ENCODE peak calls at places on chromosomes 2 and 18, in four cellular contexts. One of them, this sample, is unnamed.
A peak's percentile ranks its signal among the peaks of the same experiment; 100 is the strongest.

GRCh38 chr2:161576421-161576820 is 47.8 kb upstream of the SLC4A10 start:
- DNase-seq in body of pancreas: no peak
- DNase-seq in foreskin keratinocyte: no peak
- DNase-seq in cardiac fibroblast: peak; percentile 5
- DNase-seq in this sample: no peak

GRCh38 chr18:54671291-54671881 is 80.3 kb downstream of the DYNAP start:
- DNase-seq in body of pancreas: no peak
- DNase-seq in foreskin keratinocyte: peak; percentile 25
- DNase-seq in cardiac fibroblast: peak; percentile 69
- DNase-seq in this sample: peak; percentile 40

GRCh38 chr2:81858998-81859397 is 1554.4 kb upstream of the LRRTM1 start:
- DNase-seq in body of pancreas: no peak
- DNase-seq in foreskin keratinocyte: no peak
- DNase-seq in cardiac fibroblast: no peak
- DNase-seq in this sample: no peak

GRCh38 chr2:226159875-226160479 is 639.6 kb downstream of the IRS1 start:
- DNase-seq in body of pancreas: no peak
- DNase-seq in foreskin keratinocyte: no peak
- DNase-seq in cardiac fibroblast: no peak
- DNase-seq in this sample: no peak

GRCh38 chr2:101337877-101338276 is 29.4 kb upstream of the RNF149 start:
- DNase-seq in body of pancreas: no peak
- DNase-seq in foreskin keratinocyte: peak; percentile 35
- DNase-seq in cardiac fibroblast: peak; percentile 35
- DNase-seq in this sample: peak; percentile 32

GRCh38 chr18:4024702-4025101 is 430.4 kb downstream of the DLGAP1 start:
- DNase-seq in body of pancreas: no peak
- DNase-seq in foreskin keratinocyte: no peak
- DNase-seq in cardiac fibroblast: no peak
- DNase-seq in this sample: no peak

GRCh38 chr2:229914182-229914581 is 7.6 kb downstream of the TRIP12 start:
- DNase-seq in body of pancreas: no peak
- DNase-seq in foreskin keratinocyte: no peak
- DNase-seq in cardiac fibroblast: no peak
- DNase-seq in this sample: no peak

GRCh38 chr2:161139098-161139987 is 20.9 kb upstream of the TANK start:
- DNase-seq in body of pancreas: no peak
- DNase-seq in foreskin keratinocyte: no peak
- DNase-seq in cardiac fibroblast: peak; percentile 69
- DNase-seq in this sample: peak; percentile 23

GRCh38 chr2:235541838-235542549 is 48.2 kb downstream of the AGAP1 start:
- DNase-seq in body of pancreas: no peak
- DNase-seq in foreskin keratinocyte: no peak
- DNase-seq in cardiac fibroblast: no peak
- DNase-seq in this sample: no peak

GRCh38 chr2:153047220-153047619 is 328.8 kb downstream of the ARL6IP6 start:
- DNase-seq in body of pancreas: no peak
- DNase-seq in foreskin keratinocyte: peak; percentile 30
- DNase-seq in cardiac fibroblast: no peak
- DNase-seq in this sample: no peak

DNA sequence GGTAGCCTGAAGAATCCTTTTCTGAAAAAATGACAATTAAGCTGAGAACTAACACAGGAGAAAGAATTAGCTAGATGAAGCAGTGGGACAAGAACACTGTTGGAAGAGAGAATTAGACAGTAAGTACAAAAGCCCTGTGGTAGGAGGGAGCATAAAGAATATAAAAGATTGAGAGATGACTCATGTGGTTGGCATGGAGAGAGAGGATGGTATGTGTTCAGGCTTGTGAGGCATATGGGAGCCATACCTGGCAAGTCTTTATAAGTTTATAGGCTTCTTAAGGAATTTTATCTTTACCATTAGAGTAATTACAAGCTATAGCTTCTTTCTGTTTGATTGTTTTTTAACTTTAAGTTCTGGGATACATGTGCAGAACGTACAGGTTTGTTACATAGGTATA is 325.0 kb downstream of the ARL6IP6 start:
- DNase-seq in body of pancreas: no peak
- DNase-seq in foreskin keratinocyte: peak; percentile 78
- DNase-seq in cardiac fibroblast: no peak
- DNase-seq in this sample: no peak
- TF ChIP-seq CTCF in body of pancreas: no peak
- TF ChIP-seq CTCF in foreskin keratinocyte: no peak
- TF ChIP-seq CTCF in cardiac fibroblast: no peak
- TF ChIP-seq CTCF in this sample: no peak

GRCh38 chr2:71749671-71750101 is 296.3 kb downstream of the DYSF start:
- DNase-seq in body of pancreas: no peak
- DNase-seq in foreskin keratinocyte: peak; percentile 69
- DNase-seq in cardiac fibroblast: peak; percentile 25
- DNase-seq in this sample: peak; percentile 64
- TF ChIP-seq CTCF in body of pancreas: no peak
- TF ChIP-seq CTCF in foreskin keratinocyte: no peak
- TF ChIP-seq CTCF in cardiac fibroblast: no peak
- TF ChIP-seq CTCF in this sample: no peak

DNA sequence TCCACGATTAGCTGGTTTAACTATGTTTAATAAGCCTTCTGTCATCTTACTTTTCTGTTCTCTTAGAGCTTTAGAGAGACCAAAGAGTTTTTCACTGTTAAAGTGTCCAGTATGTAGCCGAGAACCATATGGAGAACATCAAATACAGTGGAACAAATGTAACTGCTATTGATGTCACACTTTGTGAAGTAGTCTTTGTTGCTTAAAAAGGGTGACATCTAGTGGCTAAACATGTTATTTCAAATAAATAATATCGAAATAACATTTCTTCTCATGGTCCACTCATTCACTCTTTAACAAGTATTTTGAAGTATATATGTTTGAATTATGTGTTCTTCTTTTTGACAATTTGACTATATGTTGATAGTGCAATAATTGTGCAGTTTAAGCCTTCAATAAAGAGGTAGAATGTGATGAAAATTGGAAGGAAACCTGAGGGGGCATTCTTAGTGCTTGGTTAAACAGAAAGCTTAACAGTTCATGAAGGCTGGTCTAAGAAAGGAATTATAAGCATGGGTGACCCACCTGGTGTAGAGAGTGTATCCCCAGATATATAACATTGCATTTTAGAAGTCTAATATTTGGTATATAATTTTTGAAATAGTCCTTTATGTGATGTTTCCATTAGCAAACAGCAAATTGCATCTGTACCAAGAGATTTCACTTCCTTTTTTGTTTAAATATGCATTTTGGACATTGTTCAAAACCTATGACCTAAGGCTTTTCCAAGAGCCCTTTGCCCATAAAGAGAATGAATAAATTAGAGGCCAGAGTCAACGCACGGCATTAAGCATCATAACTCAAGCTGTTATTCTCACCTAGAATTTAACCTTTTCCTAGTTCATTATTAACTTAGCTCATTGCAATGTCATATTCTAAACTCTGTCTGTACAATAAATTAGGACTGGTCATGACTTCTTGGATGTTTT is 112.1 kb downstream of the KYNU start:
- DNase-seq in body of pancreas: no peak
- DNase-seq in foreskin keratinocyte: peak; percentile 22
- DNase-seq in cardiac fibroblast: peak; percentile 70
- DNase-seq in this sample: peak; percentile 30
- TF ChIP-seq CTCF in body of pancreas: peak; percentile 33
- TF ChIP-seq CTCF in foreskin keratinocyte: peak; percentile 74
- TF ChIP-seq CTCF in cardiac fibroblast: peak; percentile 43
- TF ChIP-seq CTCF in this sample: peak; percentile 84

DNA sequence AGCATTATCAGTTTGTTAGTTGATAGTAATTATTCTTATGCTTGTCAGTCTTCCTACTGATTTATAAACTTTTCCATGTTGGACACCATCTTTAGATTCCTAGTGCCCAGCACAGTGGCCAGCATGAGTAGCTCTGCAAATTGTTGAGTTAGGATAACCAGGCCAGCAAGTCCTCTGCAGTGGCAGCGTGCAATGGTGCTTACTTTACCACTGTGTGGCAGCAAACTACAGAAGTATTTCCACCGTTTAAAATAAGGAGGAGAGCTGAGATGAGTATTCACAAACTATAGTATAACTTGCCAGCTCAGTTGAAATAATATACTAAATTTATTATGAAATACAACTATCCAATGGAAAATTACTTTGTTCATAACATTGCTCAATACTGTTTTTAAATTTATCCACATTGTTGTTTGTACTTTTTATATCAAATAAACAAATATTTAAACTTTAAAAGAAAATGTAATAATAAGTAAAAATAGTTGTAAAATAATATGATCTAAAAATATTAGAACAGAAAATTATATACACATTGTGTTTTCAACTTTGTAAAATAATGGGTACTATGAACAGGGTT is 9.3 kb upstream of the THADA start:
- DNase-seq in body of pancreas: peak; percentile 39
- DNase-seq in foreskin keratinocyte: peak; percentile 38
- DNase-seq in cardiac fibroblast: peak; percentile 71
- DNase-seq in this sample: peak; percentile 65
- TF ChIP-seq CTCF in body of pancreas: no peak
- TF ChIP-seq CTCF in foreskin keratinocyte: peak; percentile 73
- TF ChIP-seq CTCF in cardiac fibroblast: peak; percentile 69
- TF ChIP-seq CTCF in this sample: peak; percentile 74

DNA sequence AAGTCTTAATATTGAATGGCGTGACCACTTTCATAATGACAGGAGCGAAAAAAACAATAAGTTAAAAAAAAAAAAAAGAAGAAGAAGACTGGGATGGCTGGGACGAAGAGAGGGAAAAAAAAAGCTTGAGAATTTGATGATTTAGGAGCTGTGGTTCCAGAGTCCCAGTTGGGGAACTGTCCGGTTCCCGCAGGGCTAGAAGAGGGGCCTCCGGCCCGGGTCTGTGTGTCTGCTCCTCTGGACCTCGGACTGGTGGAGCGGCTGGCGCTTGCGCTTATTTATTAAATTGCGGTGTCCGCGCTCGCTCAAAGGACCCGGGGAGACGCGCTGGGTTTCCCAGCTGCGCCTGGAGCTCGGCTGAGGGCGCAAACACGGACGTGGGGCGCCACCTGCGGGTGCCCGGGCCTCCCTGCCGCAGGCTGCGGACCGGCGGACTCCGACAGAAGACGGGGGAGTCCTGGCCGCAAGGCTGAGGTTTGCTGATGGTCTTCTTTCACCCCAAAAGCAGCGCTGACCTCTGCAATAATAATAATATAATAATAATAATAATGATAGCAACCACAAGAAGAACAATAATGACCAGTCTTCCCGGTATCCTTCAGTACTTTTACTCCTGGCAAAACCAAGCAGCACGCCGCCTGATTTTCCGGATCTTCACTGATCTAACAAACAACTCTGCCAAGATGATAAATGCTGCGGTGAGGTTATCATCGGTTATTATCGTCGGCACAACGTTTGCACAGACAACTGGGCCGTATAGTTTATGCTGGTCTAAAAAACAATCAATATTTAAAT is at the start of gene CBLN2:
- DNase-seq in body of pancreas: peak; percentile 57
- DNase-seq in foreskin keratinocyte: peak; percentile 45
- DNase-seq in cardiac fibroblast: peak; percentile 69
- DNase-seq in this sample: peak; percentile 18
- TF ChIP-seq CTCF in body of pancreas: peak; percentile 51
- TF ChIP-seq CTCF in foreskin keratinocyte: peak; percentile 87
- TF ChIP-seq CTCF in cardiac fibroblast: peak; percentile 67
- TF ChIP-seq CTCF in this sample: peak; percentile 75

GRCh38 chr18:2559249-2559648 is 12.1 kb downstream of the METTL4 start:
- DNase-seq in body of pancreas: no peak
- DNase-seq in foreskin keratinocyte: no peak
- DNase-seq in cardiac fibroblast: no peak
- DNase-seq in this sample: no peak
- TF ChIP-seq CTCF in body of pancreas: no peak
- TF ChIP-seq CTCF in foreskin keratinocyte: no peak
- TF ChIP-seq CTCF in cardiac fibroblast: no peak
- TF ChIP-seq CTCF in this sample: no peak

DNA sequence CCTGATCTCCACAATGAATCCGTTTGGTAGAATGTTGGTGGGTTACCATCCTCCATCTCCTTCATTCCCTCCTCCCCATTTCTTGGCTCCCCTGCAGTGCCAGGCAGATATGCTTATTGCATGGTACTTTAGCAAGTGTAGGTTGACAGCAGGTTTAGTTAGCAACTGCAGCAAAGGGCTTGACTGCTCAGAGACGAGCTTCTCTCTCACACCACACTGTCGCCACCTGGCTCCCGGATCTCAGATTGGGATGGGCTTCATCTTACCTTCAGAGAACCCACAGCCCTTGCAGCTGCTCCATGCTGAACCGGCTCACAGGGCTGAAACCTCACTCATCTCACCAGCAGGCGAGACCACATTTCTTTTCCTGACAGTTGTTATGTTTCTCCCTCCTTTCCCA is 88.8 kb downstream of the VWA3B start:
- DNase-seq in body of pancreas: peak; percentile 30
- DNase-seq in foreskin keratinocyte: no peak
- DNase-seq in cardiac fibroblast: no peak
- DNase-seq in this sample: no peak
- TF ChIP-seq CTCF in body of pancreas: peak; percentile 13
- TF ChIP-seq CTCF in foreskin keratinocyte: peak; percentile 44
- TF ChIP-seq CTCF in cardiac fibroblast: no peak
- TF ChIP-seq CTCF in this sample: no peak

GRCh38 chr18:49431563-49431962 is 28.9 kb downstream of the DYM start:
- DNase-seq in body of pancreas: no peak
- DNase-seq in foreskin keratinocyte: peak; percentile 77
- DNase-seq in cardiac fibroblast: peak; percentile 32
- DNase-seq in this sample: no peak
- TF ChIP-seq CTCF in body of pancreas: no peak
- TF ChIP-seq CTCF in foreskin keratinocyte: no peak
- TF ChIP-seq CTCF in cardiac fibroblast: no peak
- TF ChIP-seq CTCF in this sample: no peak

GRCh38 chr2:64653174-64654062 is at the start of gene SERTAD2:
- DNase-seq in body of pancreas: peak; percentile 91
- DNase-seq in foreskin keratinocyte: peak; percentile 73
- DNase-seq in cardiac fibroblast: peak; percentile 84
- DNase-seq in this sample: peak; percentile 74
- TF ChIP-seq CTCF in body of pancreas: peak; percentile 33
- TF ChIP-seq CTCF in foreskin keratinocyte: peak; percentile 47
- TF ChIP-seq CTCF in cardiac fibroblast: peak; percentile 23
- TF ChIP-seq CTCF in this sample: peak; percentile 45

GRCh38 chr2:173248381-173248780 is 106.3 kb upstream of the CDCA7 start:
- DNase-seq in body of pancreas: no peak
- DNase-seq in foreskin keratinocyte: no peak
- DNase-seq in cardiac fibroblast: no peak
- DNase-seq in this sample: no peak
- TF ChIP-seq CTCF in body of pancreas: no peak
- TF ChIP-seq CTCF in foreskin keratinocyte: no peak
- TF ChIP-seq CTCF in cardiac fibroblast: no peak
- TF ChIP-seq CTCF in this sample: no peak